ENCODE peak calls at places on chromosome 21, in four cellular contexts. One of them, this sample, is unnamed.

GRCh38 chr21:21101911-21102310 is 103.7 kb downstream of the NCAM2 start:
- DNase-seq in glutamatergic neuron: no peak
- DNase-seq in HuH-7.5: no peak
- DNase-seq in cortex of kidney: no peak
- DNase-seq in this sample: no peak

GRCh38 chr21:41764558-41765392 is 2.1 kb downstream of the RIPK4 start:
- DNase-seq in cortex of kidney: no peak
- DNase-seq in HuH-7.5: peak; percentile 69
- DNase-seq in glutamatergic neuron: no peak
- DNase-seq in this sample: no peak

GRCh38 chr21:14523234-14523633 is 22.9 kb downstream of the SAMSN1 start:
- DNase-seq in cortex of kidney: no peak
- DNase-seq in HuH-7.5: no peak
- DNase-seq in glutamatergic neuron: no peak
- DNase-seq in this sample: no peak

GRCh38 chr21:29155118-29155932 is 24.9 kb downstream of the MAP3K7CL start:
- DNase-seq in glutamatergic neuron: no peak
- DNase-seq in HuH-7.5: no peak
- DNase-seq in cortex of kidney: no peak
- DNase-seq in this sample: no peak

GRCh38 chr21:45860493-45861155 is 120.9 kb upstream of the COL6A1 start:
- DNase-seq in glutamatergic neuron: no peak
- DNase-seq in HuH-7.5: no peak
- DNase-seq in cortex of kidney: no peak
- DNase-seq in this sample: no peak

GRCh38 chr21:39307466-39307865 is 6.0 kb downstream of the BRWD1 start:
- DNase-seq in glutamatergic neuron: no peak
- DNase-seq in cortex of kidney: no peak
- DNase-seq in HuH-7.5: no peak
- DNase-seq in this sample: no peak

GRCh38 chr21:35511298-35512162 is 462.4 kb upstream of the RUNX1 start:
- DNase-seq in glutamatergic neuron: no peak
- DNase-seq in cortex of kidney: no peak
- DNase-seq in HuH-7.5: no peak
- DNase-seq in this sample: no peak

GRCh38 chr21:14690886-14691285 is 144.8 kb upstream of the SAMSN1 start:
- DNase-seq in glutamatergic neuron: no peak
- DNase-seq in HuH-7.5: no peak
- DNase-seq in cortex of kidney: no peak
- DNase-seq in this sample: no peak

GRCh38 chr21:41061701-41062100 is 106.3 kb upstream of the BACE2 start:
- DNase-seq in cortex of kidney: no peak
- DNase-seq in HuH-7.5: no peak
- DNase-seq in glutamatergic neuron: no peak
- DNase-seq in this sample: no peak

GRCh38 chr21:36698160-36699025 is 522 bp upstream of the SIM2 start:
- DNase-seq in cortex of kidney: no peak
- DNase-seq in glutamatergic neuron: peak; percentile 68
- DNase-seq in HuH-7.5: no peak
- DNase-seq in this sample: no peak

GRCh38 chr21:25501996-25502665 is 105.2 kb downstream of the MRPL39 start:
- DNase-seq in glutamatergic neuron: no peak
- DNase-seq in HuH-7.5: no peak
- DNase-seq in cortex of kidney: no peak
- DNase-seq in this sample: no peak

GRCh38 chr21:45618846-45619485 is 24.6 kb upstream of the PCBP3 start:
- DNase-seq in cortex of kidney: no peak
- DNase-seq in glutamatergic neuron: no peak
- DNase-seq in HuH-7.5: no peak
- DNase-seq in this sample: no peak

GRCh38 chr21:16837319-16837718 is 675.5 kb upstream of the CXADR start:
- DNase-seq in HuH-7.5: no peak
- DNase-seq in cortex of kidney: no peak
- DNase-seq in glutamatergic neuron: no peak
- DNase-seq in this sample: no peak

GRCh38 chr21:32046191-32046590 is 173.4 kb downstream of the HUNK start:
- DNase-seq in cortex of kidney: no peak
- DNase-seq in HuH-7.5: no peak
- DNase-seq in glutamatergic neuron: no peak
- DNase-seq in this sample: no peak

GRCh38 chr21:34865922-34866271 is 183.2 kb downstream of the RUNX1 start:
- DNase-seq in glutamatergic neuron: no peak
- DNase-seq in cortex of kidney: no peak
- DNase-seq in HuH-7.5: no peak
- DNase-seq in this sample: no peak

GRCh38 chr21:39385299-39386145 is 36.6 kb upstream of the HMGN1 start:
- DNase-seq in HuH-7.5: peak; percentile 86
- DNase-seq in glutamatergic neuron: peak; percentile 48
- DNase-seq in cortex of kidney: no peak
- DNase-seq in this sample: no peak

GRCh38 chr21:42746240-42746592 is 92.8 kb downstream of the PDE9A start:
- DNase-seq in HuH-7.5: no peak
- DNase-seq in glutamatergic neuron: no peak
- DNase-seq in cortex of kidney: no peak
- DNase-seq in this sample: no peak

GRCh38 chr21:44267655-44268142 is 6.0 kb upstream of the DNMT3L start:
- DNase-seq in glutamatergic neuron: peak; percentile 11
- DNase-seq in HuH-7.5: no peak
- DNase-seq in cortex of kidney: no peak
- DNase-seq in this sample: no peak

GRCh38 chr21:28822882-28823335 is 169.8 kb downstream of the LTN1 start:
- DNase-seq in HuH-7.5: no peak
- DNase-seq in glutamatergic neuron: no peak
- DNase-seq in cortex of kidney: no peak
- DNase-seq in this sample: no peak

GRCh38 chr21:19523731-19524130 is 1120.1 kb upstream of the TMPRSS15 start:
- DNase-seq in HuH-7.5: no peak
- DNase-seq in glutamatergic neuron: no peak
- DNase-seq in cortex of kidney: no peak
- DNase-seq in this sample: no peak

GRCh38 chr21:28636988-28637691 is 355.5 kb downstream of the LTN1 start:
- DNase-seq in HuH-7.5: no peak
- DNase-seq in glutamatergic neuron: no peak
- DNase-seq in cortex of kidney: no peak
- DNase-seq in this sample: no peak

GRCh38 chr21:34956416-34957316 is 92.4 kb downstream of the RUNX1 start:
- DNase-seq in cortex of kidney: no peak
- DNase-seq in glutamatergic neuron: no peak
- DNase-seq in HuH-7.5: no peak
- DNase-seq in this sample: no peak

GRCh38 chr21:37516998-37517397 is 150.4 kb downstream of the DYRK1A start:
- DNase-seq in cortex of kidney: no peak
- DNase-seq in HuH-7.5: no peak
- DNase-seq in glutamatergic neuron: no peak
- DNase-seq in this sample: no peak

GRCh38 chr21:40685121-40685630 is 161.8 kb downstream of the DSCAM start:
- DNase-seq in HuH-7.5: no peak
- DNase-seq in cortex of kidney: no peak
- DNase-seq in glutamatergic neuron: no peak
- DNase-seq in this sample: no peak

GRCh38 chr21:16422702-16423101 is 692.9 kb downstream of the USP25 start:
- DNase-seq in cortex of kidney: no peak
- DNase-seq in glutamatergic neuron: no peak
- DNase-seq in HuH-7.5: no peak
- DNase-seq in this sample: no peak